ENCODE peak calls at places on chromosomes 1 and 21, in four cellular contexts. One of them, this sample, is unnamed.

GRCh38 chr1:62687903-62688686 is at the start of gene DOCK7:
- DNase-seq in HepG2: peak; percentile 48
- DNase-seq in WTC11: peak; percentile 90
- DNase-seq in K562: peak; percentile 76
- DNase-seq in this sample: no peak

GRCh38 chr1:82160036-82160435 is 359.3 kb downstream of the ADGRL2 start:
- DNase-seq in WTC11: no peak
- DNase-seq in K562: no peak
- DNase-seq in HepG2: no peak
- DNase-seq in this sample: no peak

GRCh38 chr1:238101923-238102322 is 211.2 kb upstream of the ZP4 start:
- DNase-seq in K562: no peak
- DNase-seq in HepG2: no peak
- DNase-seq in WTC11: no peak
- DNase-seq in this sample: no peak

GRCh38 chr1:183164350-183164749 is 21.7 kb upstream of the LAMC2 start:
- DNase-seq in K562: no peak
- DNase-seq in HepG2: no peak
- DNase-seq in WTC11: peak; percentile 46
- DNase-seq in this sample: no peak

GRCh38 chr21:30733026-30733425 is 14.0 kb downstream of the KRTAP21-2 start:
- DNase-seq in HepG2: no peak
- DNase-seq in WTC11: no peak
- DNase-seq in K562: no peak
- DNase-seq in this sample: no peak

GRCh38 chr21:31733521-31734149 is 1.7 kb upstream of the SCAF4 start:
- DNase-seq in HepG2: no peak
- DNase-seq in WTC11: no peak
- DNase-seq in K562: no peak
- DNase-seq in this sample: no peak

GRCh38 chr1:107559881-107560280 is 405.1 kb downstream of the VAV3 start:
- DNase-seq in K562: no peak
- DNase-seq in WTC11: no peak
- DNase-seq in HepG2: no peak
- DNase-seq in this sample: no peak

GRCh38 chr1:24742090-24742938 is 2.9 kb upstream of the CLIC4 start:
- DNase-seq in K562: peak; percentile 53
- DNase-seq in WTC11: peak; percentile 35
- DNase-seq in HepG2: peak; percentile 39
- DNase-seq in this sample: no peak

GRCh38 chr1:55071477-55071876 is 32.1 kb downstream of the PCSK9 start:
- DNase-seq in WTC11: peak; percentile 67
- DNase-seq in K562: peak; percentile 35
- DNase-seq in HepG2: peak; percentile 72
- DNase-seq in this sample: no peak

GRCh38 chr1:89454845-89455521 is 69.6 kb upstream of the LRRC8B start:
- DNase-seq in WTC11: peak; percentile 28
- DNase-seq in K562: peak; percentile 35
- DNase-seq in HepG2: peak; percentile 23
- DNase-seq in this sample: no peak

GRCh38 chr1:109197163-109198042 is 16.3 kb upstream of the SARS1 start:
- DNase-seq in HepG2: peak; percentile 82
- DNase-seq in K562: peak; percentile 84
- DNase-seq in WTC11: no peak
- DNase-seq in this sample: no peak

GRCh38 chr1:13528320-13528719 is 14.5 kb upstream of the LRRC38 start:
- DNase-seq in WTC11: no peak
- DNase-seq in HepG2: no peak
- DNase-seq in K562: no peak
- DNase-seq in this sample: no peak

DNA sequence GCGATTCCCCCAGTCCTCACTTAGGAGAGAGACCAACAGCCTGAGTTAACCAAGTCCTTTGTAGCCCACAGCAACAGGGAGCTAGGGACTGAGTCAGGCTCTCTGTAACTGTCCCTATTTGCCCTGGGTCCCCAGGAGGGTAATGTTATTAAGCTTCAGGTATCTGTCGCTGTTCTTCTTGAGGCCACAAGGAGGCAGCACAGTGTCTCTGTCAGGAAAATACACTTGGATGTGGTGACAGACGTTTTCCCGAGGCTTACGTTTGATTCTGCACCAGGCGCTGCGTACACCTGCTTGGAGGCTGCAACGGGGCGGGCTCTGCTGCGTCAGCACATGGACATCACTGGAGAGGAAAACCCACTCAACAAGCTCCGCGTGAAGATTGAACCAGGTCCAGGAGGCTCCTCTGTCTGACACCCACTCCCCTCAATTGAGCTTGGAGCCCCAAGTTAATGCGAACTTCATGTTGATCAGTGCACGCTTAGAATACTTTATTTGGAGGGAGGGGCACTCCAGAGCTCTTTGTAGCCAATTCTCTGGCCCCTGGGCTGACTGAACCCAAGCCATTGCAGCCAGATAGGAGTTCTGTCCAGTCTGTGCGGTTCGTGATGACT is 10.7 kb upstream of the ELF3 start:
- DNase-seq in HepG2: peak; percentile 64
- DNase-seq in WTC11: peak; percentile 42
- DNase-seq in K562: peak; percentile 76
- DNase-seq in this sample: no peak
- TF ChIP-seq CBFB in HepG2: no peak
- TF ChIP-seq CBFB in WTC11: no peak
- TF ChIP-seq CBFB in K562: peak; percentile 68
- TF ChIP-seq CBFB in this sample: no peak

DNA sequence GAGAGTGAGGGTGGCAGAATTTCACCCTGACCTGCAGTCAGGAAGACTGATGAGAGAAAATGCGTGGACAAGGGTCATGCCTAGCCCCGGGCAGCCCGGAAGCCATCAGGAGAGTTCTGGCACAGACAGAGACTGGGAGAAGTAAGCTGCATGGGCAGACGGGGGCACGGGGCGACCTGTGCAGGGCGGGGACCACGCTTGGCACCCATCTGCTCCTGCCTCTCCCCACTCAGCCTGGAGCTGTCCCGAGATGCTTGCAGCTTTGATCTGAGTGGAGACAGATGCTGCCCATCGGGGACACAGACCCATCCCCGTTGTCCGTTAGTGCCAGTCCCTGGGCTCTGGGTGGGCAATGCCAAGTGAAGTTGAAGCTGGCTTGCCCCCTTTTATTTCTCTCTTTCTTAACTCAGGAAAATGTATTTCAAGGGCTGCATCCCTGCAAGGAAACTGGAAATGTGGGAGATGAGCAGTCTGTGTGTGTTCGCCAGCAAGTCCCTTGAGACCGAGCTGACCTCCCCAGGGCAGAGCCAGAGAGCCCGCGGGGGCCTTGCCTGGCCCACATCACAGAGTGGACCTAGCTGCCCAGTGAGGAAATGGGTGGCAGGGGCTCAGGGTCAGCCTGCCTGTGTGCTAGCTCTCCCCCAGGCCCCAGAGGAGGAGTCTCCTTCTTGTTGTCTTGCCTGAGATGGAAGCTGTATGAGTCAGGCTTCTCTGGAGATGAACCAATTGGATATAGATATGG is 121.3 kb upstream of the C1orf174 start:
- DNase-seq in K562: no peak
- DNase-seq in WTC11: no peak
- DNase-seq in HepG2: no peak
- DNase-seq in this sample: no peak
- TF ChIP-seq CBFB in K562: no peak
- TF ChIP-seq CBFB in WTC11: no peak
- TF ChIP-seq CBFB in HepG2: no peak
- TF ChIP-seq CBFB in this sample: no peak

GRCh38 chr1:234954613-234955012 is 174.0 kb downstream of the TOMM20 start:
- DNase-seq in WTC11: no peak
- DNase-seq in K562: no peak
- DNase-seq in HepG2: no peak
- DNase-seq in this sample: no peak
- TF ChIP-seq CBFB in WTC11: no peak
- TF ChIP-seq CBFB in K562: no peak
- TF ChIP-seq CBFB in HepG2: no peak
- TF ChIP-seq CBFB in this sample: no peak

GRCh38 chr1:37741130-37741529 is 23.8 kb downstream of the EPHA10 start:
- DNase-seq in K562: no peak
- DNase-seq in HepG2: no peak
- DNase-seq in WTC11: no peak
- DNase-seq in this sample: no peak
- TF ChIP-seq CBFB in K562: no peak
- TF ChIP-seq CBFB in HepG2: no peak
- TF ChIP-seq CBFB in WTC11: no peak
- TF ChIP-seq CBFB in this sample: no peak

GRCh38 chr21:33301632-33302002 is 23.2 kb upstream of the IFNAR1 start:
- DNase-seq in HepG2: no peak
- DNase-seq in WTC11: no peak
- DNase-seq in K562: no peak
- DNase-seq in this sample: no peak

GRCh38 chr21:33302055-33302454 is 22.7 kb upstream of the IFNAR1 start:
- DNase-seq in HepG2: no peak
- DNase-seq in WTC11: no peak
- DNase-seq in K562: no peak
- DNase-seq in this sample: no peak

GRCh38 chr21:33300701-33301631 is 23.8 kb upstream of the IFNAR1 start:
- DNase-seq in K562: no peak
- DNase-seq in HepG2: no peak
- DNase-seq in WTC11: no peak
- DNase-seq in this sample: no peak

GRCh38 chr21:33296156-33296555 is 28.6 kb upstream of the IFNAR1 start:
- DNase-seq in HepG2: no peak
- DNase-seq in WTC11: no peak
- DNase-seq in K562: no peak
- DNase-seq in this sample: no peak

DNA sequence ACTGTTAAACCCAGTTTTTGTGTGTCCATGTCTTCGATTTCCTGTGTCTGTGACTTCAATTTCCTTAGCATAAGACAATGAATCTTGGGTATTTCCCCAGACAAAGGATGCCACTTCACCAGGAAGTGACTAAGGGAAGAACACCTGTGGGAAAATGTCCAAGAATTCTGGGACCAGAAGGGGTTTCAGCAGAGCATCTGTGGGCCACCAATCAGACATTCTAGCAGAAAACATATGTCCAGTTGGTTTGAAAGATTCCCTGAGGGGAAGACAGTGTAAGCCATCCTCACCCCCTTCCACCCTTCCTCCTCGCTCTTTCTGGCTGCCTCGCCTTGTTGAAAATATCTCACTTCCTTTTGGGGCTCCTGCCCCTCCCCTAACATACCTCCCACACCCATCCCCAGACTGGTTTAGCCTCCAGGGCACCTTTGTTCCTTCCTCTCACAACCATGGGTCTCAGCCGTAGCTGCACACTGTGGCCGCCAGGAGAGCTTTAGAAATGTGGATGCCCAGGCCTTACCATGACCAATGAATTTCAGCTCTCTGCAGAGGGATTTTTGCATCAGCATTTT is 25.5 kb upstream of the IFNAR1 start:
- DNase-seq in HepG2: no peak
- DNase-seq in K562: no peak
- DNase-seq in WTC11: no peak
- DNase-seq in this sample: peak; percentile 25
- TF ChIP-seq CBFB in HepG2: no peak
- TF ChIP-seq CBFB in K562: no peak
- TF ChIP-seq CBFB in WTC11: no peak
- TF ChIP-seq CBFB in this sample: no peak

GRCh38 chr21:29152936-29153335 is 22.5 kb downstream of the MAP3K7CL start:
- DNase-seq in HepG2: no peak
- DNase-seq in K562: no peak
- DNase-seq in WTC11: no peak
- DNase-seq in this sample: no peak

GRCh38 chr21:29146726-29147125 is 16.3 kb downstream of the MAP3K7CL start:
- DNase-seq in HepG2: no peak
- DNase-seq in K562: no peak
- DNase-seq in WTC11: no peak
- DNase-seq in this sample: no peak

GRCh38 chr21:29151937-29152336 is 21.5 kb downstream of the MAP3K7CL start:
- DNase-seq in WTC11: no peak
- DNase-seq in HepG2: no peak
- DNase-seq in K562: no peak
- DNase-seq in this sample: no peak

GRCh38 chr21:29148535-29148934 is 18.1 kb downstream of the MAP3K7CL start:
- DNase-seq in WTC11: no peak
- DNase-seq in HepG2: no peak
- DNase-seq in K562: no peak
- DNase-seq in this sample: no peak

GRCh38 chr21:29149771-29150425 is 19.5 kb downstream of the MAP3K7CL start:
- DNase-seq in WTC11: no peak
- DNase-seq in K562: no peak
- DNase-seq in HepG2: no peak
- DNase-seq in this sample: no peak
- TF ChIP-seq CBFB in WTC11: no peak
- TF ChIP-seq CBFB in K562: no peak
- TF ChIP-seq CBFB in HepG2: no peak
- TF ChIP-seq CBFB in this sample: no peak